ENCODE peak calls at places on chromosomes 4 and X, in seven cellular contexts. One of them, this sample, is unnamed.

GRCh38 chr4:82851902-82852750 is 38.8 kb downstream of the SEC31A start:
- DNase-seq in cardiac fibroblast: peak
- DNase-seq in right cardiac atrium: no peak
- DNase-seq in NCI-H146: no peak
- DNase-seq in amygdala: no peak
- DNase-seq in GM04503: no peak
- DNase-seq in erythroblast: peak
- DNase-seq in this sample: no peak

GRCh38 chr4:4762909-4763814 is 96.3 kb upstream of the MSX1 start:
- DNase-seq in cardiac fibroblast: no peak
- DNase-seq in right cardiac atrium: no peak
- DNase-seq in NCI-H146: peak
- DNase-seq in amygdala: no peak
- DNase-seq in GM04503: no peak
- DNase-seq in erythroblast: no peak
- DNase-seq in this sample: no peak

GRCh38 chr4:142600952-142601351 is 245.1 kb downstream of the INPP4B start:
- DNase-seq in cardiac fibroblast: peak
- DNase-seq in right cardiac atrium: no peak
- DNase-seq in NCI-H146: no peak
- DNase-seq in amygdala: no peak
- DNase-seq in GM04503: no peak
- DNase-seq in erythroblast: no peak
- DNase-seq in this sample: no peak

GRCh38 chrX:91311969-91312368 is 122.7 kb upstream of the PABPC5 start:
- DNase-seq in cardiac fibroblast: no peak
- DNase-seq in right cardiac atrium: no peak
- DNase-seq in NCI-H146: no peak
- DNase-seq in amygdala: no peak
- DNase-seq in GM04503: no peak
- DNase-seq in erythroblast: no peak
- DNase-seq in this sample: no peak

GRCh38 chrX:41589634-41590270 is 99.0 kb upstream of the GPR34 start:
- DNase-seq in cardiac fibroblast: peak
- DNase-seq in right cardiac atrium: no peak
- DNase-seq in NCI-H146: no peak
- DNase-seq in amygdala: no peak
- DNase-seq in GM04503: peak
- DNase-seq in erythroblast: no peak
- DNase-seq in this sample: no peak

GRCh38 chrX:78199851-78200250 is 60.4 kb upstream of the TAF9B start:
- DNase-seq in cardiac fibroblast: peak
- DNase-seq in right cardiac atrium: no peak
- DNase-seq in NCI-H146: no peak
- DNase-seq in amygdala: no peak
- DNase-seq in GM04503: no peak
- DNase-seq in erythroblast: peak
- DNase-seq in this sample: no peak

GRCh38 chrX:48613502-48614160 is 16.3 kb downstream of the WDR13 start:
- DNase-seq in cardiac fibroblast: peak
- DNase-seq in right cardiac atrium: no peak
- DNase-seq in NCI-H146: no peak
- DNase-seq in amygdala: no peak
- DNase-seq in GM04503: no peak
- DNase-seq in erythroblast: no peak
- DNase-seq in this sample: no peak

GRCh38 chr4:52019941-52020657 is at the start of gene LRRC66:
- DNase-seq in cardiac fibroblast: peak
- DNase-seq in right cardiac atrium: peak
- DNase-seq in NCI-H146: no peak
- DNase-seq in amygdala: no peak
- DNase-seq in GM04503: no peak
- DNase-seq in erythroblast: no peak
- DNase-seq in this sample: peak

GRCh38 chr4:181254771-181255170 is 988.4 kb upstream of the TENM3 start:
- DNase-seq in cardiac fibroblast: no peak
- DNase-seq in right cardiac atrium: no peak
- DNase-seq in NCI-H146: no peak
- DNase-seq in amygdala: no peak
- DNase-seq in GM04503: no peak
- DNase-seq in erythroblast: no peak
- DNase-seq in this sample: no peak

GRCh38 chrX:7389576-7389975 is 241.6 kb upstream of the PUDP start:
- DNase-seq in cardiac fibroblast: no peak
- DNase-seq in right cardiac atrium: no peak
- DNase-seq in NCI-H146: no peak
- DNase-seq in amygdala: no peak
- DNase-seq in GM04503: no peak
- DNase-seq in erythroblast: no peak
- DNase-seq in this sample: no peak

GRCh38 chr4:83356899-83357661 is 22.4 kb upstream of the HPSE start:
- DNase-seq in cardiac fibroblast: peak
- DNase-seq in right cardiac atrium: no peak
- DNase-seq in NCI-H146: no peak
- DNase-seq in amygdala: no peak
- DNase-seq in GM04503: peak
- DNase-seq in erythroblast: no peak
- DNase-seq in this sample: no peak

GRCh38 chr4:81429031-81429430 is 42.7 kb downstream of the RASGEF1B start:
- DNase-seq in cardiac fibroblast: no peak
- DNase-seq in right cardiac atrium: no peak
- DNase-seq in NCI-H146: no peak
- DNase-seq in amygdala: no peak
- DNase-seq in GM04503: no peak
- DNase-seq in erythroblast: no peak
- DNase-seq in this sample: no peak

GRCh38 chrX:117972681-117973080 is 143.9 kb downstream of the KLHL13 start:
- DNase-seq in cardiac fibroblast: peak
- DNase-seq in right cardiac atrium: peak
- DNase-seq in NCI-H146: peak
- DNase-seq in amygdala: no peak
- DNase-seq in GM04503: no peak
- DNase-seq in erythroblast: no peak
- DNase-seq in this sample: no peak

This sample was measured in right lobe of liver.